ENCODE peak calls at places on chromosomes 3 and 15, in five cellular contexts. A is B cell; F is Right ventricle myocardium superior; M is heart right ventricle; G is stimulated activated CD8-positive, alpha-beta memory T cell treated with anti-CD3 and anti-CD28 coated beads, Interleukin-7, amount 100 ng/mL, for 1 hour. P is an unnamed sample.
A peak's percentile ranks its signal among the peaks of the same experiment; 100 is the strongest.

GRCh38 chr3:41265011-41265545 is 65.8 kb downstream of the CTNNB1 start:
- DNase-seq in A (no peak), F (no peak), M (no peak), G (no peak), P (no peak)

GRCh38 chr15:75059607-75060006 is 36.2 kb downstream of the PPCDC start:
- DNase-seq in A (no peak), F (no peak), M (peak; percentile 1), G (no peak), P (no peak)

GRCh38 chr3:189720746-189721426 is 89.7 kb downstream of the TP63 start:
- DNase-seq in A (no peak), F (no peak), M (no peak), G (no peak), P (no peak)

GRCh38 chr15:23035964-23036566 is 3.3 kb downstream of the TUBGCP5 start:
- DNase-seq in A (peak; percentile 52), F (no peak), M (peak; percentile 32), G (peak; percentile 10), P (no peak)

GRCh38 chr3:111072016-111072891 is 638 bp downstream of the NECTIN3 start:
- DNase-seq in A (peak; percentile 36), F (peak; percentile 46), M (peak; percentile 7), G (no peak), P (peak; percentile 29)

GRCh38 chr15:82999426-82999825 is 12.0 kb downstream of the C15orf40 start:
- DNase-seq in A (no peak), F (no peak), M (no peak), G (no peak), P (no peak)

GRCh38 chr3:4741404-4742307 is 237.6 kb upstream of the BHLHE40 start:
- DNase-seq in A (no peak), F (peak; percentile 58), M (peak; percentile 87), G (no peak), P (peak; percentile 79)

GRCh38 chr3:58173670-58174472 is 36.9 kb downstream of the DNASE1L3 start:
- DNase-seq in A (peak; percentile 56), F (peak; percentile 71), M (peak; percentile 58), G (no peak), P (peak; percentile 45)

GRCh38 chr3:193894121-193894863 is 241.7 kb upstream of the HES1 start:
- DNase-seq in A (peak; percentile 13), F (peak; percentile 50), M (peak; percentile 42), G (no peak), P (no peak)